ENCODE peak calls at places on chromosomes 4 and X, in seven cellular contexts. X is KG1, A is glutamatergic neuron, U is M059J, W is Ammon's horn, C is left cardiac atrium, I is breast epithelium. K is an unnamed sample.

GRCh38 chr4:8594097-8595038 is 1.8 kb downstream of the CPZ start:
- DNase-seq in X (no peak), A (peak), U (peak), W (peak), C (peak), I (peak), K (peak)

GRCh38 chr4:106255195-106255594 is 60.8 kb downstream of the TBCK start:
- DNase-seq in X (no peak), A (no peak), U (no peak), W (no peak), C (no peak), I (no peak), K (no peak)

GRCh38 chr4:123349401-123350190 is 47.0 kb upstream of the SPRY1 start:
- DNase-seq in X (no peak), A (no peak), U (no peak), W (no peak), C (no peak), I (no peak), K (no peak)

GRCh38 chr4:34932591-34932990 is 1311.7 kb downstream of the ARAP2 start:
- DNase-seq in X (no peak), A (no peak), U (peak), W (no peak), C (no peak), I (no peak), K (no peak)

GRCh38 chrX:14027511-14028019 is 2.1 kb downstream of the GEMIN8 start:
- DNase-seq in X (no peak), A (no peak), U (peak), W (peak), C (no peak), I (no peak), K (peak)

GRCh38 chrX:19793471-19793870 is 93.9 kb downstream of the SH3KBP1 start:
- DNase-seq in X (no peak), A (no peak), U (peak), W (no peak), C (no peak), I (no peak), K (no peak)

GRCh38 chrX:32530802-32531403 is 680.4 kb downstream of the DMD start:
- DNase-seq in X (no peak), A (no peak), U (peak), W (peak), C (no peak), I (no peak), K (peak)

GRCh38 chrX:34866636-34867035 is 76.0 kb upstream of the FAM47B start:
- DNase-seq in X (no peak), A (no peak), U (no peak), W (no peak), C (no peak), I (no peak), K (no peak)

GRCh38 chr4:7186516-7187296 is 5.6 kb upstream of the SORCS2 start:
- DNase-seq in X (no peak), A (no peak), U (no peak), W (no peak), C (no peak), I (no peak), K (no peak)

GRCh38 chrX:16487620-16488380 is 162.2 kb upstream of the S100G start:
- DNase-seq in X (no peak), A (no peak), U (no peak), W (no peak), C (no peak), I (no peak), K (no peak)

GRCh38 chr4:72076562-72076961 is 44.8 kb downstream of the NPFFR2 start:
- DNase-seq in X (no peak), A (no peak), U (peak), W (no peak), C (no peak), I (no peak), K (no peak)

GRCh38 chr4:114659386-114660008 is 60.9 kb downstream of the UGT8 start:
- DNase-seq in X (peak), A (peak), U (peak), W (peak), C (peak), I (peak), K (peak)

GRCh38 chrX:71911023-71911730 is 532 bp downstream of the NHSL2 start:
- DNase-seq in X (no peak), A (peak), U (no peak), W (no peak), C (peak), I (no peak), K (no peak)

GRCh38 chrX:152725409-152725808 is 8.1 kb downstream of the CSAG1 start:
- DNase-seq in X (no peak), A (no peak), U (no peak), W (no peak), C (no peak), I (no peak), K (no peak)

GRCh38 chr4:64581422-64581821 is 172.2 kb upstream of the TECRL start:
- DNase-seq in X (no peak), A (no peak), U (peak), W (no peak), C (no peak), I (no peak), K (no peak)

GRCh38 chr4:1714303-1715001 is 2.3 kb upstream of the SLBP start:
- DNase-seq in X (no peak), A (no peak), U (peak), W (no peak), C (no peak), I (no peak), K (no peak)

GRCh38 chrX:12994321-12994720 is 19.4 kb downstream of the TMSB4X start:
- DNase-seq in X (no peak), A (no peak), U (no peak), W (no peak), C (no peak), I (no peak), K (no peak)

GRCh38 chr4:7109169-7109568 is 41.3 kb upstream of the GRPEL1 start:
- DNase-seq in X (no peak), A (no peak), U (no peak), W (no peak), C (no peak), I (no peak), K (no peak)

GRCh38 chr4:152780267-152780811 is 585 bp downstream of the ARFIP1 start:
- DNase-seq in X (no peak), A (peak), U (peak), W (no peak), C (no peak), I (no peak), K (peak)

GRCh38 chr4:140641789-140642439 is 73.2 kb upstream of the UCP1 start:
- DNase-seq in X (no peak), A (no peak), U (no peak), W (no peak), C (peak), I (peak), K (no peak)

GRCh38 chr4:42396361-42397255 is 680 bp upstream of the SHISA3 start:
- DNase-seq in X (peak), A (peak), U (no peak), W (no peak), C (no peak), I (no peak), K (no peak)

GRCh38 chr4:168920438-168921081 is 89.5 kb downstream of the CBR4 start:
- DNase-seq in X (no peak), A (no peak), U (no peak), W (no peak), C (no peak), I (no peak), K (no peak)